ENCODE peak calls at places on chromosomes 1 and 21, in eight cellular contexts. W, T, I, M, H, V, L and D are unnamed samples.

GRCh38 chr21:29386803-29387202 is 88.1 kb downstream of the BACH1 start:
- DNase-seq in H (no peak), L (no peak), T (no peak), M (no peak), W (no peak), I (no peak), V (no peak), D (no peak)

GRCh38 chr1:66552829-66553228 is 18.9 kb downstream of the SGIP1 start:
- DNase-seq in H (no peak), L (peak), T (peak), W (no peak), I (peak), V (no peak), M (no peak), D (no peak)

GRCh38 chr1:81654657-81655056 is 146.1 kb upstream of the ADGRL2 start:
- DNase-seq in I (no peak), M (no peak), T (no peak), H (no peak), W (no peak), L (no peak), V (no peak), D (no peak)

GRCh38 chr1:205597691-205598314 is 34.0 kb downstream of the ELK4 start:
- DNase-seq in V (no peak), H (no peak), I (no peak), M (no peak), T (no peak), W (no peak), L (no peak), D (no peak)

GRCh38 chr1:7043232-7043549 is 257.9 kb downstream of the CAMTA1 start:
- DNase-seq in H (no peak), L (no peak), W (no peak), I (no peak), T (no peak), V (no peak), M (no peak), D (no peak)

GRCh38 chr1:44059956-44060355 is 28.7 kb upstream of the SLC6A9 start:
- DNase-seq in T (no peak), I (no peak), H (no peak), L (no peak), W (no peak), V (peak), M (peak), D (no peak)

GRCh38 chr1:26999440-26999987 is 6.0 kb downstream of the TRNP1 start:
- DNase-seq in V (peak), H (peak), L (peak), I (peak), T (peak), W (peak), M (peak), D (no peak)

GRCh38 chr1:31624354-31625179 is 7.1 kb downstream of the HCRTR1 start:
- DNase-seq in T (no peak), I (no peak), L (no peak), W (no peak), V (no peak), H (no peak), M (no peak), D (no peak)

GRCh38 chr1:45583666-45584350 is at the start of gene NASP:
- DNase-seq in L (peak), H (peak), V (peak), M (peak), T (peak), I (peak), W (peak), D (peak)
- TF ChIP-seq CTCF in L (no peak), H (no peak), V (no peak), M (no peak), T (peak), I (no peak), W (no peak), D (no peak)

GRCh38 chr1:2212542-2213491 is 15.3 kb upstream of the SKI start:
- DNase-seq in H (peak), V (peak), L (peak), W (peak), T (peak), M (peak), I (peak), D (peak)
- TF ChIP-seq CTCF in H (no peak), V (peak), L (peak), W (no peak), T (peak), M (peak), I (no peak), D (peak)

GRCh38 chr1:48718696-48719095 is 58.0 kb downstream of the BEND5 start:
- DNase-seq in L (no peak), M (no peak), H (no peak), V (no peak), T (no peak), I (no peak), W (no peak), D (no peak)

DNA sequence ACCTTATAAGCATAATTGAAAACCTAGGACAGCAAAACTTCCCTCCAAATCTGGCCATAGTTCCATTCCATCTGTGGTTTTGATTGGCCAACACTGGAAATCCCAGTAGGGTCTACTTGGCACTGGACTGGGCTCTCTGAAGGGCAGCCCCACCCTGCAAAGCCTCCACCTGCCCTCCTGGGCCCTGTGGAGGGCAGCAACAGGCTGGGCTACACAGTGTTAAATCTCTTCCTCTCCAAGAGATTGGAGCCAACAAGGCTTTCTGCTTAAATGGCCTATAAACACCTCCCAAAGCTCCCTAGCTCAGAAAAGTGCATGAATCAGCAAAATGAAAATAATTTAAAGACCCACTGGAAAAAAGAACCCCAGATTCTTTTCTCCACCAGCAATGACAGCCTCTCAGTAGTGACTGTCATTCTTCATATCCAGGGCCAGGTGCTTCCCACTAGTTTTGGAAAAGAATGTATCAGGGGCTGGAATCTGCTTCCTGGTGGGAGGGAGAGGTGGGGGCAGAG is 58.5 kb downstream of the BEND5 start:
- DNase-seq in M (no peak), L (no peak), T (no peak), I (no peak), V (no peak), W (no peak), H (no peak), D (no peak)
- TF ChIP-seq CTCF in M (no peak), L (no peak), T (no peak), I (no peak), V (no peak), W (no peak), H (no peak), D (no peak)

GRCh38 chr1:152141971-152142584 is 16.9 kb downstream of the RPTN start:
- DNase-seq in V (peak), I (peak), W (no peak), M (peak), L (peak), H (peak), T (peak), D (no peak)
- TF ChIP-seq CTCF in V (peak), I (peak), W (peak), M (peak), L (peak), H (peak), T (peak), D (peak)

GRCh38 chr1:178282949-178283367 is 189.1 kb downstream of the RASAL2 start:
- DNase-seq in M (peak), W (no peak), H (no peak), T (peak), V (peak), L (no peak), I (no peak), D (no peak)
- TF ChIP-seq CTCF in M (peak), W (peak), H (no peak), T (peak), V (peak), L (peak), I (peak), D (peak)